ENCODE peak calls at places on chromosomes 11 and 22, in six cellular contexts. Y, J, C, M, V and I are unnamed samples.

GRCh38 chr11:69382131-69383128 is 88.5 kb downstream of the MYEOV start:
- DNase-seq in C (no peak), M (peak; percentile 16), V (no peak), J (peak; percentile 57), Y (no peak), I (no peak)

GRCh38 chr11:111908639-111909305 is 2.8 kb downstream of the CRYAB start:
- DNase-seq in C (no peak), J (no peak), Y (no peak), M (no peak), V (no peak), I (no peak)

GRCh38 chr22:28448625-28449024 is 231.0 kb downstream of the TTC28 start:
- DNase-seq in J (no peak), M (no peak), C (no peak), V (no peak), Y (no peak), I (no peak)

GRCh38 chr11:122268601-122269130 is 152.7 kb upstream of the BLID start:
- DNase-seq in Y (no peak), J (no peak), M (no peak), C (no peak), V (no peak), I (no peak)

GRCh38 chr11:82732734-82733443 is 775 bp downstream of the FAM181B start:
- DNase-seq in C (no peak), J (no peak), Y (no peak), M (peak; percentile 57), V (no peak), I (no peak)

GRCh38 chr11:99446400-99446799 is 425.7 kb downstream of the CNTN5 start:
- DNase-seq in J (no peak), Y (no peak), M (no peak), V (no peak), C (no peak), I (no peak)

GRCh38 chr11:79150966-79151365 is 289.9 kb downstream of the TENM4 start:
- DNase-seq in V (peak; percentile 71), Y (no peak), J (no peak), M (no peak), C (no peak), I (no peak)

GRCh38 chr11:58006940-58007339 is 16.7 kb upstream of the OR9Q1 start:
- DNase-seq in J (no peak), Y (no peak), V (peak; percentile 42), M (no peak), C (no peak), I (peak; percentile 74)

GRCh38 chr22:38751422-38752346 is 4.1 kb downstream of the SUN2 start:
- DNase-seq in V (peak; percentile 37), J (peak; percentile 41), Y (no peak), C (peak; percentile 89), M (peak; percentile 78), I (no peak)

GRCh38 chr22:48478124-48478523 is 1349.5 kb downstream of the BRD1 start:
- DNase-seq in V (no peak), C (no peak), Y (no peak), J (no peak), M (no peak), I (no peak)

GRCh38 chr22:28887725-28888459 is 4.5 kb downstream of the ZNRF3 start:
- DNase-seq in V (no peak), M (no peak), Y (no peak), C (no peak), J (no peak), I (no peak)

GRCh38 chr11:12901874-12902481 is 107.1 kb upstream of the RASSF10 start:
- DNase-seq in M (no peak), J (no peak), V (peak; percentile 52), Y (peak; percentile 54), C (no peak), I (peak; percentile 56)

GRCh38 chr11:20032577-20033265 is 127.6 kb downstream of the DBX1 start:
- DNase-seq in Y (no peak), C (no peak), V (no peak), M (no peak), J (no peak), I (no peak)

GRCh38 chr22:36671398-36671797 is 32.2 kb downstream of the CACNG2 start:
- DNase-seq in J (no peak), M (no peak), C (no peak), V (no peak), Y (no peak), I (no peak)

GRCh38 chr11:135027461-135027860 is 615.4 kb upstream of the B3GAT1 start:
- DNase-seq in M (no peak), V (peak; percentile 42), Y (peak; percentile 0), J (no peak), C (no peak), I (no peak)

GRCh38 chr11:117717485-117718314 is 79.3 kb downstream of the DSCAML1 start:
- DNase-seq in V (no peak), J (peak; percentile 29), M (no peak), Y (no peak), C (no peak), I (no peak)

GRCh38 chr11:66996609-66997273 is 21.6 kb downstream of the C11orf86 start:
- DNase-seq in M (no peak), J (peak; percentile 19), C (no peak), Y (no peak), V (peak; percentile 80), I (no peak)

GRCh38 chr22:39526736-39527171 is 5.8 kb downstream of the RPS19BP1 start:
- DNase-seq in Y (no peak), C (no peak), M (peak; percentile 59), J (no peak), V (no peak), I (no peak)

GRCh38 chr11:122656073-122656630 is 630 bp downstream of the UBASH3B start:
- DNase-seq in J (peak; percentile 35), M (peak; percentile 73), Y (peak; percentile 45), C (peak; percentile 15), V (peak; percentile 73), I (peak; percentile 75)

GRCh38 chr22:19872779-19873137 is 18.1 kb upstream of the GNB1L start:
- DNase-seq in C (no peak), J (no peak), Y (no peak), V (no peak), M (peak; percentile 28), I (no peak)

GRCh38 chr22:41222846-41223507 is 17.8 kb downstream of the CHADL start:
- DNase-seq in J (no peak), M (no peak), Y (no peak), V (no peak), C (no peak), I (no peak)

GRCh38 chr22:27870234-27871191 is 48.5 kb downstream of the PITPNB start:
- DNase-seq in Y (no peak), M (no peak), J (no peak), V (no peak), C (no peak), I (no peak)

GRCh38 chr11:14288189-14288935 is 70.6 kb downstream of the RRAS2 start:
- DNase-seq in M (no peak), J (no peak), C (peak; percentile 78), V (peak; percentile 85), Y (peak; percentile 55), I (peak; percentile 84)

GRCh38 chr11:83006877-83007330 is 64.8 kb downstream of the RAB30 start:
- DNase-seq in V (no peak), Y (no peak), C (peak; percentile 66), M (no peak), J (no peak), I (no peak)

GRCh38 chr11:67373916-67374570 is 645 bp upstream of the CLCF1 start:
- DNase-seq in C (peak; percentile 58), J (peak; percentile 53), V (peak; percentile 99), M (no peak), Y (peak; percentile 95), I (peak; percentile 98)

GRCh38 chr11:20669833-20670684 is 673 bp downstream of the NELL1 start:
- DNase-seq in M (no peak), J (no peak), Y (no peak), C (no peak), V (no peak), I (no peak)

GRCh38 chr22:30188911-30189310 is 57.6 kb downstream of the LIF start:
- DNase-seq in Y (no peak), C (no peak), J (no peak), M (no peak), V (no peak), I (no peak)

GRCh38 chr11:44611687-44612437 is 46.4 kb downstream of the CD82 start:
- DNase-seq in M (peak; percentile 62), V (peak; percentile 39), Y (no peak), C (peak; percentile 59), J (peak; percentile 36), I (no peak)